ENCODE peak calls at places on chromosomes 6 and 20, in six cellular contexts. U, J, Z, L, G and S are unnamed samples.

GRCh38 chr6:16783952-16784351 is 22.7 kb upstream of the ATXN1 start:
- DNase-seq in J (no peak), U (no peak), G (no peak), Z (no peak), L (no peak), S (no peak)

GRCh38 chr6:9623985-9624384 is 790.9 kb downstream of the TFAP2A start:
- DNase-seq in U (no peak), G (no peak), J (no peak), L (peak), Z (peak), S (no peak)

GRCh38 chr20:43046946-43047345 is 142.8 kb downstream of the PTPRT start:
- DNase-seq in J (no peak), L (no peak), G (no peak), U (no peak), Z (no peak), S (no peak)

GRCh38 chr6:75609639-75610590 is 8.2 kb downstream of the SENP6 start:
- DNase-seq in J (no peak), L (no peak), G (no peak), Z (peak), U (no peak), S (no peak)

GRCh38 chr6:25889877-25890853 is 16.1 kb upstream of the SLC17A3 start:
- DNase-seq in U (peak), Z (peak), J (peak), L (peak), G (no peak), S (no peak)

GRCh38 chr20:44900231-44900854 is 9.5 kb upstream of the PABPC1L start:
- DNase-seq in U (no peak), Z (no peak), L (no peak), J (no peak), G (no peak), S (no peak)

GRCh38 chr20:2337142-2337541 is 41.3 kb downstream of the TGM3 start:
- DNase-seq in L (no peak), Z (no peak), G (no peak), U (no peak), J (no peak), S (no peak)

GRCh38 chr6:34108159-34108558 is 37.7 kb downstream of the GRM4 start:
- DNase-seq in L (no peak), G (no peak), J (no peak), Z (no peak), U (no peak), S (no peak)

GRCh38 chr20:37807491-37807890 is 95.4 kb upstream of the VSTM2L start:
- DNase-seq in U (no peak), Z (no peak), G (no peak), L (no peak), J (no peak), S (no peak)

GRCh38 chr6:139392834-139393233 is 18.4 kb upstream of the CITED2 start:
- DNase-seq in L (no peak), U (no peak), G (no peak), Z (peak), J (no peak), S (no peak)

GRCh38 chr6:90399970-90400369 is 103.3 kb upstream of the BACH2 start:
- DNase-seq in L (no peak), Z (no peak), U (no peak), J (no peak), G (no peak), S (no peak)

GRCh38 chr6:86937219-86938079 is at the start of gene HTR1E:
- DNase-seq in Z (peak), J (no peak), G (no peak), L (peak), U (peak), S (peak)

GRCh38 chr6:170261643-170262480 is 29.0 kb downstream of the DLL1 start:
- DNase-seq in U (no peak), Z (no peak), J (no peak), L (no peak), G (no peak), S (no peak)

GRCh38 chr20:50607850-50608749 is 83.2 kb downstream of the RIPOR3 start:
- DNase-seq in U (no peak), G (no peak), L (no peak), J (no peak), Z (no peak), S (no peak)

GRCh38 chr6:117573006-117573680 is 29.2 kb downstream of the GOPC start:
- DNase-seq in Z (no peak), J (no peak), U (no peak), G (no peak), L (no peak), S (no peak)

GRCh38 chr6:116221067-116221466 is 32.8 kb downstream of the TSPYL4 start:
- DNase-seq in J (no peak), L (no peak), G (no peak), U (no peak), Z (no peak), S (no peak)

GRCh38 chr20:53597521-53598120 is 4.0 kb upstream of the ZNF217 start:
- DNase-seq in Z (no peak), L (no peak), U (no peak), J (no peak), G (no peak), S (no peak)

GRCh38 chr20:51487525-51488279 is 54.8 kb downstream of the NFATC2 start:
- DNase-seq in U (no peak), G (no peak), Z (peak), L (peak), J (no peak), S (peak)

GRCh38 chr20:48610996-48611395 is 216.8 kb downstream of the PREX1 start:
- DNase-seq in J (no peak), L (no peak), U (no peak), Z (no peak), G (no peak), S (no peak)

GRCh38 chr20:1973921-1974440 is 19.9 kb downstream of the PDYN start:
- DNase-seq in L (no peak), G (no peak), Z (no peak), U (no peak), J (no peak), S (no peak)

GRCh38 chr6:159934181-159934580 is 34.7 kb upstream of the IGF2R start:
- DNase-seq in L (no peak), G (no peak), U (no peak), Z (no peak), J (no peak), S (no peak)

GRCh38 chr6:127404133-127404532 is 55.1 kb downstream of the KIAA0408 start:
- DNase-seq in G (no peak), Z (no peak), J (no peak), L (no peak), U (no peak), S (no peak)

GRCh38 chr20:20680991-20681508 is 31.4 kb downstream of the RALGAPA2 start:
- DNase-seq in L (no peak), U (no peak), G (no peak), Z (no peak), J (no peak), S (no peak)

GRCh38 chr20:14454296-14454695 is 116.9 kb upstream of the FLRT3 start:
- DNase-seq in J (no peak), U (no peak), G (no peak), Z (no peak), L (no peak), S (no peak)

GRCh38 chr6:36963451-36964290 is 9.1 kb downstream of the PI16 start:
- DNase-seq in L (no peak), U (no peak), Z (peak), J (no peak), G (peak), S (no peak)

GRCh38 chr6:137589067-137589848 is 95.1 kb upstream of the OLIG3 start:
- DNase-seq in G (no peak), U (peak), Z (peak), J (no peak), L (peak), S (no peak)